ENCODE peak calls at places on chromosomes 6 and 20, in six cellular contexts. One of them, this sample, is unnamed.
A peak's percentile ranks its signal among the peaks of the same experiment; 100 is the strongest.

GRCh38 chr20:61609461-61609860 is 357.4 kb downstream of the CDH4 start:
- DNase-seq in HepG2: no peak
- DNase-seq in H1: no peak
- DNase-seq in GM23338: no peak
- DNase-seq in K562: no peak
- DNase-seq in GM12878: no peak
- DNase-seq in this sample: no peak

GRCh38 chr6:107064579-107065065 is 36.6 kb downstream of the MTRES1 start:
- DNase-seq in HepG2: peak; percentile 13
- DNase-seq in H1: no peak
- DNase-seq in GM23338: no peak
- DNase-seq in K562: no peak
- DNase-seq in GM12878: no peak
- DNase-seq in this sample: no peak

GRCh38 chr6:22621028-22621427 is 51.7 kb downstream of the HDGFL1 start:
- DNase-seq in HepG2: no peak
- DNase-seq in H1: no peak
- DNase-seq in GM23338: no peak
- DNase-seq in K562: no peak
- DNase-seq in GM12878: no peak
- DNase-seq in this sample: no peak

GRCh38 chr20:25390538-25391528 is at the start of gene ABHD12:
- DNase-seq in HepG2: peak; percentile 97
- DNase-seq in H1: peak; percentile 82
- DNase-seq in GM23338: peak; percentile 98
- DNase-seq in K562: peak; percentile 93
- DNase-seq in GM12878: peak; percentile 77
- DNase-seq in this sample: peak; percentile 97

GRCh38 chr6:35370124-35370741 is 27.9 kb downstream of the PPARD start:
- DNase-seq in HepG2: peak; percentile 65
- DNase-seq in H1: no peak
- DNase-seq in GM23338: no peak
- DNase-seq in K562: no peak
- DNase-seq in GM12878: no peak
- DNase-seq in this sample: no peak

GRCh38 chr6:113683968-113684367 is 173.2 kb upstream of the MARCKS start:
- DNase-seq in HepG2: no peak
- DNase-seq in H1: no peak
- DNase-seq in GM23338: no peak
- DNase-seq in K562: no peak
- DNase-seq in GM12878: no peak
- DNase-seq in this sample: no peak

GRCh38 chr20:31542201-31542842 is 28.1 kb downstream of the HM13 start:
- DNase-seq in HepG2: no peak
- DNase-seq in H1: no peak
- DNase-seq in GM23338: no peak
- DNase-seq in K562: no peak
- DNase-seq in GM12878: no peak
- DNase-seq in this sample: no peak

GRCh38 chr6:122408240-122408639 is 8.8 kb downstream of the HSF2 start:
- DNase-seq in HepG2: no peak
- DNase-seq in H1: no peak
- DNase-seq in GM23338: no peak
- DNase-seq in K562: no peak
- DNase-seq in GM12878: no peak
- DNase-seq in this sample: no peak

GRCh38 chr6:154458565-154459475 is 51.7 kb downstream of the CNKSR3 start:
- DNase-seq in HepG2: no peak
- DNase-seq in H1: no peak
- DNase-seq in GM23338: no peak
- DNase-seq in K562: no peak
- DNase-seq in GM12878: no peak
- DNase-seq in this sample: no peak

GRCh38 chr6:117601811-117602150 is 530 bp downstream of the GOPC start:
- DNase-seq in HepG2: no peak
- DNase-seq in H1: no peak
- DNase-seq in GM23338: peak; percentile 13
- DNase-seq in K562: no peak
- DNase-seq in GM12878: no peak
- DNase-seq in this sample: no peak

GRCh38 chr6:11043552-11043960 is 549 bp downstream of the ELOVL2 start:
- DNase-seq in HepG2: no peak
- DNase-seq in H1: no peak
- DNase-seq in GM23338: peak; percentile 44
- DNase-seq in K562: peak; percentile 13
- DNase-seq in GM12878: no peak
- DNase-seq in this sample: peak; percentile 24

GRCh38 chr6:4894049-4894448 is 109.8 kb downstream of the RPP40 start:
- DNase-seq in HepG2: no peak
- DNase-seq in H1: no peak
- DNase-seq in GM23338: no peak
- DNase-seq in K562: no peak
- DNase-seq in GM12878: no peak
- DNase-seq in this sample: no peak

GRCh38 chr6:150922137-150922536 is 56.6 kb downstream of the MTHFD1L start:
- DNase-seq in HepG2: no peak
- DNase-seq in H1: no peak
- DNase-seq in GM23338: no peak
- DNase-seq in K562: no peak
- DNase-seq in GM12878: no peak
- DNase-seq in this sample: no peak

GRCh38 chr6:152696543-152696942 is 1.2 kb upstream of the MYCT1 start:
- DNase-seq in HepG2: no peak
- DNase-seq in H1: no peak
- DNase-seq in GM23338: no peak
- DNase-seq in K562: no peak
- DNase-seq in GM12878: no peak
- DNase-seq in this sample: no peak

GRCh38 chr20:50876063-50876685 is 55.1 kb downstream of the ADNP start:
- DNase-seq in HepG2: no peak
- DNase-seq in H1: no peak
- DNase-seq in GM23338: no peak
- DNase-seq in K562: no peak
- DNase-seq in GM12878: no peak
- DNase-seq in this sample: no peak

GRCh38 chr6:57198926-57199636 is 23.0 kb downstream of the RAB23 start:
- DNase-seq in HepG2: no peak
- DNase-seq in H1: no peak
- DNase-seq in GM23338: peak; percentile 67
- DNase-seq in K562: no peak
- DNase-seq in GM12878: no peak
- DNase-seq in this sample: peak; percentile 44

GRCh38 chr20:52313335-52313963 is 121.9 kb upstream of the ZFP64 start:
- DNase-seq in HepG2: peak; percentile 60
- DNase-seq in H1: no peak
- DNase-seq in GM23338: peak; percentile 79
- DNase-seq in K562: no peak
- DNase-seq in GM12878: no peak
- DNase-seq in this sample: peak; percentile 32

GRCh38 chr6:44582930-44583329 is 195.4 kb downstream of the CDC5L start:
- DNase-seq in HepG2: no peak
- DNase-seq in H1: no peak
- DNase-seq in GM23338: no peak
- DNase-seq in K562: no peak
- DNase-seq in GM12878: no peak
- DNase-seq in this sample: no peak

GRCh38 chr20:3980260-3981131 is 34.9 kb downstream of the RNF24 start:
- DNase-seq in HepG2: peak; percentile 80
- DNase-seq in H1: no peak
- DNase-seq in GM23338: peak; percentile 7
- DNase-seq in K562: peak; percentile 35
- DNase-seq in GM12878: no peak
- DNase-seq in this sample: no peak

GRCh38 chr6:100726741-100727140 is 154.4 kb downstream of the ASCC3 start:
- DNase-seq in HepG2: no peak
- DNase-seq in H1: no peak
- DNase-seq in GM23338: no peak
- DNase-seq in K562: no peak
- DNase-seq in GM12878: no peak
- DNase-seq in this sample: no peak

GRCh38 chr20:11766961-11767360 is 150.7 kb upstream of the BTBD3 start:
- DNase-seq in HepG2: no peak
- DNase-seq in H1: peak; percentile 79
- DNase-seq in GM23338: peak; percentile 74
- DNase-seq in K562: no peak
- DNase-seq in GM12878: no peak
- DNase-seq in this sample: no peak

GRCh38 chr6:69086689-69087088 is 451.6 kb downstream of the ADGRB3 start:
- DNase-seq in HepG2: no peak
- DNase-seq in H1: no peak
- DNase-seq in GM23338: no peak
- DNase-seq in K562: no peak
- DNase-seq in GM12878: no peak
- DNase-seq in this sample: no peak

GRCh38 chr6:119312875-119313338 is 36.7 kb downstream of the MAN1A1 start:
- DNase-seq in HepG2: peak; percentile 24
- DNase-seq in H1: no peak
- DNase-seq in GM23338: no peak
- DNase-seq in K562: peak; percentile 48
- DNase-seq in GM12878: no peak
- DNase-seq in this sample: no peak

GRCh38 chr6:110537208-110538123 is 61.1 kb upstream of the SLC22A16 start:
- DNase-seq in HepG2: peak; percentile 73
- DNase-seq in H1: no peak
- DNase-seq in GM23338: no peak
- DNase-seq in K562: no peak
- DNase-seq in GM12878: no peak
- DNase-seq in this sample: no peak

GRCh38 chr6:159977242-159978214 is 8.6 kb downstream of the IGF2R start:
- DNase-seq in HepG2: no peak
- DNase-seq in H1: no peak
- DNase-seq in GM23338: no peak
- DNase-seq in K562: no peak
- DNase-seq in GM12878: no peak
- DNase-seq in this sample: no peak

GRCh38 chr6:105372862-105373182 is 30.1 kb downstream of the PREP start:
- DNase-seq in HepG2: no peak
- DNase-seq in H1: no peak
- DNase-seq in GM23338: no peak
- DNase-seq in K562: no peak
- DNase-seq in GM12878: no peak
- DNase-seq in this sample: no peak

DNA sequence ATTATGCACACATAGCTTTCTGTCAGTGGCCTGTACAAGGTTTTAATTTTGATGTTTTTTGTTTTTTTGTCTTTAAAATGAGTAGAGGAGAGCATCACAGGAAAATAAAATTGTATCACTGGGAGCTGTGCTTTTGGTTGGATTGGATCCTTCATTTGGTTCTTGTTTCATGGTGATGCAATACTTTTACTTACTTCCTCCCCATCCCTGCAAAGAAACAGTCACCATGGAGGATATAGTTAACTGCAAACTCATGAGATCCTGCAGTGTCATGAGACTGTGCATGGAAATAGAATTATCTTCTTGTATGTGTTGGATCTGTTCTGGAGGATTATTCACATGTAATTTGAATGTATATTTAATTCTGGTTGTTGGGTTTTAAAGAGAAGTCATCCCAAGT is 122.3 kb downstream of the JARID2 start:
- DNase-seq in HepG2: no peak
- DNase-seq in H1: no peak
- DNase-seq in GM23338: no peak
- DNase-seq in K562: no peak
- DNase-seq in GM12878: no peak
- DNase-seq in this sample: no peak
- TF ChIP-seq CREB1 in HepG2: no peak
- TF ChIP-seq CREB1 in H1: no peak
- TF ChIP-seq CREB1 in GM23338: no peak
- TF ChIP-seq CREB1 in K562: no peak
- TF ChIP-seq CREB1 in GM12878: no peak
- TF ChIP-seq CREB1 in this sample: no peak

DNA sequence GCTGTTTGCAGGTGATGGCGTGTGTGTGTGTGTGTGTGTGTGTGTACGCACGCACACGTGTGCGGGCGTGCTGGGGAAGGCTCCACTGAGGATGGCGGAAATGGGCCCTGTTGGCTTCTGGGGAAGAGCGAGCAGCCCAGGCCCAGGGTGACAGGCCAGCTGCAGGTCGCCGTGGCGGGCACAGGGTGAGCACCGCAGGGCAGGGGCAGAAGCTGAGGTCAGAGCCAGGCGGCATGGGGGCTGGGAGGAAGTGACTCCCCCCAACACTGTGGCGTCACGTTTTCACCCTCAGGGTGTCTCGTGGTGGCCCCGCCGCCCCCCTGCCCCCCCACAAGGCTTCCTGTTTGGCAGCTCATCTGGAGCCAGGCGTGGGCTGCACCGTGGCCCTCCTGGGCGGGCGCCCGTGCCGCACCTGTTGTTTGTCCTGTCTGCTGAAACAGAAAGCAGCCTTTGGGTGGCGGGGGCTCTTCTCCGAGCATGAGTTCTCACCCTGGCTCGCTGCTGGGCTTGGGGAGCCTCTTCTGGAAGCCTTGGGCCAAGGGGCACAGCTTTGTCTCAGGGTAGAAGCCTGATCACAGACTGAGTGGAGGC is 7.1 kb downstream of the RBM38 start:
- DNase-seq in HepG2: no peak
- DNase-seq in H1: no peak
- DNase-seq in GM23338: no peak
- DNase-seq in K562: no peak
- DNase-seq in GM12878: peak; percentile 83
- DNase-seq in this sample: no peak
- TF ChIP-seq CREB1 in HepG2: no peak
- TF ChIP-seq CREB1 in H1: no peak
- TF ChIP-seq CREB1 in GM23338: no peak
- TF ChIP-seq CREB1 in K562: no peak
- TF ChIP-seq CREB1 in GM12878: no peak
- TF ChIP-seq CREB1 in this sample: no peak

GRCh38 chr6:2157441-2158127 is 87.8 kb downstream of the GMDS start:
- DNase-seq in HepG2: peak; percentile 23
- DNase-seq in H1: no peak
- DNase-seq in GM23338: no peak
- DNase-seq in K562: no peak
- DNase-seq in GM12878: peak; percentile 34
- DNase-seq in this sample: no peak
- TF ChIP-seq CREB1 in HepG2: no peak
- TF ChIP-seq CREB1 in H1: no peak
- TF ChIP-seq CREB1 in GM23338: no peak
- TF ChIP-seq CREB1 in K562: no peak
- TF ChIP-seq CREB1 in GM12878: no peak
- TF ChIP-seq CREB1 in this sample: no peak

DNA sequence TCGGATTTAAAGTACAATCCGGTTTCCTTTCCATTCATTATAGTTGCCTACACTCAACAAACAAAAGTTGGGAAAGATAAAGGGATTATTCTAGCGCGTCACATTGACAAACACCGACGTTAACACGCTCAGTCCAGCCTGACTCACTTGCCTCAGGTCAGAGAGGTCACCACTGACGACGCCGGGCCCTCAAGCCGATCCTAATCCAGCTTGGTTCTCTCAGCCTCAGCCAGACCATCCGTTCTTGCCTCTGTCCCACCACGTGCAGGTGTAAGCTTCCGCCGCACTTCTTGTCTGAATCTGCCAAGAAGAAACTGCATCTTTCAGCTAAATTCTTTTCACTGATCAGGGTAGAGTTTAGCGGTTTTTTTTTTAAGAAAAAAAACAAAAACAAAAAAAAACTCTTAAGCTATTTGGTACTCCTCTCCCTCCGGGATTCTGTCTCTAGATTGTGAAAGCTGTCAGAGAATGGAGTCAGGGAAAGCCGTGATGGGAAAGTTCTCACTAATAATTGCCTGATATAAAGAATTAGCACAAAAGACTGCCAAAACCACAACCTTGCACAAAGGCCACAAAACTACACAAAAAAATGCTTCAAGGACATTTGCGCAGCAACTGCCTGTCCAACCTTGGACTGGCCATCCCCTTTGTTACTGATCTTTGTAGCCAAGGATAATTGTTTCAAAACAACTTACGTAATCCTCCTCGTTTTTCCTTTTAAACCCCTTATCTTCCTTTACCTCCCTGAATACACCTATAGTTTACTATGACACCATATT is 1.2 kb upstream of the PHF10 start:
- DNase-seq in HepG2: peak; percentile 97
- DNase-seq in H1: no peak
- DNase-seq in GM23338: peak; percentile 65
- DNase-seq in K562: peak; percentile 75
- DNase-seq in GM12878: no peak
- DNase-seq in this sample: peak; percentile 48
- TF ChIP-seq CREB1 in HepG2: peak; percentile 91
- TF ChIP-seq CREB1 in H1: no peak
- TF ChIP-seq CREB1 in GM23338: no peak
- TF ChIP-seq CREB1 in K562: peak; percentile 83
- TF ChIP-seq CREB1 in GM12878: no peak
- TF ChIP-seq CREB1 in this sample: no peak

This sample was measured in WTC11.